ENCODE peak calls at places on chromosomes 16 and 17, in nine cellular contexts. E, U, F, X, Z, D, R, T and J are unnamed samples.

GRCh38 chr16:1794221-1794871 is 841 bp upstream of the IGFALS start:
- DNase-seq in E (no peak), U (no peak), F (peak), X (no peak), Z (no peak), D (no peak), R (no peak), T (no peak), J (peak)

GRCh38 chr16:89924298-89924924 is 1.3 kb downstream of the TUBB3 start:
- DNase-seq in E (peak), U (peak), F (no peak), X (peak), Z (no peak), D (no peak), R (no peak), T (peak), J (peak)

GRCh38 chr16:11098601-11099377 is 154.4 kb downstream of the CLEC16A start:
- DNase-seq in E (peak), U (no peak), F (no peak), X (no peak), Z (no peak), D (no peak), R (no peak), T (peak), J (no peak)

GRCh38 chr17:39668141-39668924 is at the start of gene PNMT:
- DNase-seq in E (peak), U (no peak), F (peak), X (peak), Z (peak), D (peak), R (no peak), T (peak), J (peak)

GRCh38 chr17:77634710-77635109 is 323.8 kb upstream of the TNRC6C start:
- DNase-seq in E (peak), U (no peak), F (no peak), X (peak), Z (no peak), D (no peak), R (no peak), T (no peak), J (no peak)

GRCh38 chr17:4980644-4981216 is 6.7 kb downstream of the CAMTA2 start:
- DNase-seq in E (no peak), U (peak), F (peak), X (peak), Z (peak), D (peak), R (no peak), T (no peak), J (peak)

GRCh38 chr16:89720520-89720858 is 209 bp downstream of the VPS9D1 start:
- DNase-seq in E (no peak), U (no peak), F (peak), X (no peak), Z (peak), D (no peak), R (no peak), T (peak), J (peak)

GRCh38 chr17:41340934-41341861 is 9.4 kb downstream of the KRT33A start:
- DNase-seq in E (no peak), U (no peak), F (no peak), X (peak), Z (no peak), D (no peak), R (no peak), T (no peak), J (no peak)

GRCh38 chr16:50747206-50747956 is 5.5 kb downstream of the CYLD start:
- DNase-seq in E (no peak), U (no peak), F (no peak), X (peak), Z (no peak), D (peak), R (no peak), T (peak), J (no peak)

GRCh38 chr17:19978206-19978802 is 676 bp upstream of the AKAP10 start:
- DNase-seq in E (no peak), U (no peak), F (peak), X (peak), Z (no peak), D (no peak), R (no peak), T (no peak), J (peak)

GRCh38 chr16:88329726-88330700 is 52.7 kb upstream of the ZNF469 start:
- DNase-seq in E (no peak), U (no peak), F (no peak), X (no peak), Z (no peak), D (no peak), R (no peak), T (no peak), J (no peak)

GRCh38 chr17:77429985-77430752 is 289.4 kb downstream of the SEC14L1 start:
- DNase-seq in E (peak), U (peak), F (peak), X (peak), Z (peak), D (peak), R (peak), T (peak), J (peak)

GRCh38 chr17:46038414-46038813 is 39.4 kb downstream of the STH start:
- DNase-seq in E (no peak), U (no peak), F (no peak), X (no peak), Z (no peak), D (no peak), R (no peak), T (no peak), J (no peak)

GRCh38 chr17:74040729-74041128 is 162.7 kb upstream of the RPL38 start:
- DNase-seq in E (no peak), U (no peak), F (no peak), X (no peak), Z (no peak), D (no peak), R (no peak), T (no peak), J (no peak)

GRCh38 chr16:24482681-24483202 is 56.6 kb upstream of the RBBP6 start:
- DNase-seq in E (no peak), U (no peak), F (no peak), X (no peak), Z (no peak), D (no peak), R (no peak), T (no peak), J (no peak)

GRCh38 chr17:60372790-60373483 is 19.0 kb downstream of the USP32 start:
- DNase-seq in E (no peak), U (no peak), F (no peak), X (no peak), Z (no peak), D (no peak), R (no peak), T (no peak), J (no peak)

GRCh38 chr17:6388416-6388815 is 46.5 kb downstream of the AIPL1 start:
- DNase-seq in E (no peak), U (no peak), F (no peak), X (no peak), Z (no peak), D (no peak), R (no peak), T (no peak), J (no peak)

GRCh38 chr16:70696952-70697600 is 11.2 kb upstream of the MTSS2 start:
- DNase-seq in E (no peak), U (no peak), F (no peak), X (no peak), Z (no peak), D (no peak), R (no peak), T (no peak), J (no peak)

GRCh38 chr17:35692811-35693210 is 38.6 kb upstream of the RASL10B start:
- DNase-seq in E (no peak), U (no peak), F (no peak), X (no peak), Z (no peak), D (no peak), R (no peak), T (no peak), J (no peak)

GRCh38 chr16:14309001-14309886 is 238.1 kb downstream of the MRTFB start:
- DNase-seq in E (no peak), U (no peak), F (no peak), X (peak), Z (no peak), D (peak), R (no peak), T (no peak), J (peak)

GRCh38 chr17:71966459-71967313 is 154.1 kb upstream of the SOX9 start:
- DNase-seq in E (no peak), U (no peak), F (no peak), X (no peak), Z (no peak), D (no peak), R (no peak), T (no peak), J (no peak)

GRCh38 chr17:81251091-81251942 is 12.2 kb downstream of the NDUFAF8 start:
- DNase-seq in E (no peak), U (peak), F (peak), X (no peak), Z (no peak), D (no peak), R (no peak), T (no peak), J (no peak)

GRCh38 chr16:14364386-14365199 is 265.5 kb downstream of the PARN start:
- DNase-seq in E (no peak), U (no peak), F (no peak), X (no peak), Z (peak), D (no peak), R (no peak), T (no peak), J (peak)

GRCh38 chr17:40622509-40622928 is 25.1 kb downstream of the SMARCE1 start:
- DNase-seq in E (no peak), U (no peak), F (no peak), X (peak), Z (no peak), D (no peak), R (no peak), T (no peak), J (no peak)

GRCh38 chr16:67645397-67646121 is 615 bp downstream of the CARMIL2 start:
- DNase-seq in E (no peak), U (no peak), F (no peak), X (peak), Z (peak), D (no peak), R (no peak), T (no peak), J (no peak)

GRCh38 chr17:6162892-6163291 is 92.7 kb downstream of the WSCD1 start:
- DNase-seq in E (no peak), U (no peak), F (no peak), X (no peak), Z (no peak), D (no peak), R (no peak), T (no peak), J (no peak)

GRCh38 chr17:76678330-76678729 is 32.4 kb downstream of the MXRA7 start:
- DNase-seq in E (no peak), U (no peak), F (peak), X (peak), Z (peak), D (no peak), R (no peak), T (no peak), J (no peak)

GRCh38 chr16:57303910-57304168 is 19.4 kb upstream of the PLLP start:
- DNase-seq in E (peak), U (no peak), F (no peak), X (no peak), Z (no peak), D (no peak), R (no peak), T (no peak), J (no peak)

GRCh38 chr16:65388592-65388991 is 266.7 kb upstream of the CDH11 start:
- DNase-seq in E (no peak), U (no peak), F (no peak), X (no peak), Z (no peak), D (no peak), R (no peak), T (no peak), J (no peak)